ENCODE peak calls at places on chromosomes 4 and X, in eight cellular contexts. J is naive B cell, A is sciatic nerve, N is gastrocnemius medialis, D is lower lobe of right lung, M is natural killer cell, W is right cardiac atrium, E is gastroesophageal sphincter. F is an unnamed sample.
A peak's percentile ranks its signal among the peaks of the same experiment; 100 is the strongest.

GRCh38 chrX:10582215-10582733 is 38.1 kb downstream of the MID1 start:
- ATAC-seq in J (no peak), A (no peak), N (no peak), D (peak; percentile 63), M (no peak), W (peak; percentile 94), E (peak; percentile 39), F (no peak)

GRCh38 chr4:186669159-186669720 is 54.4 kb downstream of the FAT1 start:
- ATAC-seq in J (no peak), A (peak; percentile 81), N (no peak), D (peak; percentile 61), M (no peak), W (peak; percentile 71), E (peak; percentile 89), F (peak; percentile 44)

GRCh38 chr4:87005690-87006461 is 71.1 kb downstream of the AFF1 start:
- ATAC-seq in J (no peak), A (peak; percentile 23), N (peak; percentile 25), D (peak; percentile 12), M (no peak), W (peak; percentile 3), E (peak; percentile 5), F (no peak)

GRCh38 chrX:73944582-73944947 is 359.4 kb upstream of the ZCCHC13 start:
- ATAC-seq in J (no peak), A (peak; percentile 21), N (no peak), D (peak; percentile 54), M (no peak), W (peak; percentile 25), E (no peak), F (no peak)

GRCh38 chr4:65316534-65316933 is 353.8 kb downstream of the EPHA5 start:
- ATAC-seq in J (no peak), A (no peak), N (no peak), D (no peak), M (no peak), W (no peak), E (no peak), F (no peak)

GRCh38 chr4:165945991-165946390 is 73.0 kb downstream of the TLL1 start:
- ATAC-seq in J (no peak), A (no peak), N (no peak), D (no peak), M (no peak), W (no peak), E (no peak), F (no peak)

GRCh38 chr4:149645790-149646189 is 169.9 kb downstream of the IQCM start:
- ATAC-seq in J (no peak), A (no peak), N (no peak), D (no peak), M (no peak), W (no peak), E (no peak), F (no peak)

GRCh38 chr4:185171373-185172071 is 28.5 kb downstream of the SLC25A4 start:
- ATAC-seq in J (peak; percentile 68), A (no peak), N (no peak), D (no peak), M (no peak), W (no peak), E (no peak), F (no peak)

GRCh38 chr4:8509311-8509950 is 68.9 kb downstream of the TRMT44 start:
- ATAC-seq in J (no peak), A (no peak), N (no peak), D (no peak), M (no peak), W (no peak), E (no peak), F (no peak)

GRCh38 chr4:173424899-173425805 is 26.2 kb upstream of the SCRG1 start:
- ATAC-seq in J (no peak), A (no peak), N (no peak), D (no peak), M (no peak), W (peak; percentile 18), E (peak; percentile 57), F (no peak)

GRCh38 chr4:77776182-77777134 is 42.7 kb downstream of the CNOT6L start:
- ATAC-seq in J (no peak), A (no peak), N (peak; percentile 61), D (no peak), M (no peak), W (no peak), E (no peak), F (no peak)

GRCh38 chr4:155207534-155208257 is 740 bp upstream of the NPY2R start:
- ATAC-seq in J (no peak), A (no peak), N (no peak), D (peak; percentile 35), M (no peak), W (no peak), E (no peak), F (no peak)

GRCh38 chr4:101042847-101043246 is 304.5 kb downstream of the PPP3CA start:
- ATAC-seq in J (no peak), A (no peak), N (no peak), D (no peak), M (no peak), W (no peak), E (no peak), F (no peak)

GRCh38 chrX:136711147-136711546 is 63.2 kb downstream of the CD40LG start:
- ATAC-seq in J (no peak), A (peak; percentile 71), N (peak; percentile 80), D (no peak), M (no peak), W (peak; percentile 79), E (no peak), F (no peak)

GRCh38 chr4:6753103-6753560 is 29.4 kb upstream of the KIAA0232 start:
- ATAC-seq in J (no peak), A (no peak), N (no peak), D (no peak), M (no peak), W (no peak), E (no peak), F (peak; percentile 3)

GRCh38 chr4:168716411-168717129 is 219.7 kb downstream of the PALLD start:
- ATAC-seq in J (no peak), A (peak; percentile 90), N (peak; percentile 85), D (peak; percentile 88), M (no peak), W (peak; percentile 89), E (peak; percentile 85), F (no peak)

GRCh38 chr4:93911671-93912070 is 83.1 kb downstream of the ATOH1 start:
- ATAC-seq in J (no peak), A (no peak), N (no peak), D (no peak), M (no peak), W (no peak), E (no peak), F (no peak)

F was measured in esophagus mucosa.